ENCODE peak calls at places on chromosomes 3 and 15, in four cellular contexts. One of them, this sample, is unnamed.

GRCh38 chr3:128346562-128346961 is 120.1 kb downstream of the DNAJB8 start:
- DNase-seq in mammary epithelial cell: no peak
- DNase-seq in choroid plexus epithelial cell: no peak
- DNase-seq in stimulated activated CD4-positive, alpha-beta T cell treated with anti-CD3 and anti-CD28 coated beads, Interleukin-12 subunit alpha, Interleukin-12 subunit beta, amount 100 ng/mL, for 48 hours: no peak
- DNase-seq in this sample: no peak

GRCh38 chr15:84934942-84935729 is 46.5 kb upstream of the PDE8A start:
- DNase-seq in mammary epithelial cell: no peak
- DNase-seq in stimulated activated CD4-positive, alpha-beta T cell treated with anti-CD3 and anti-CD28 coated beads, Interleukin-12 subunit alpha, Interleukin-12 subunit beta, amount 100 ng/mL, for 48 hours: no peak
- DNase-seq in choroid plexus epithelial cell: no peak
- DNase-seq in this sample: no peak

GRCh38 chr3:119314821-119315220 is 20.6 kb downstream of the ARHGAP31 start:
- DNase-seq in choroid plexus epithelial cell: no peak
- DNase-seq in stimulated activated CD4-positive, alpha-beta T cell treated with anti-CD3 and anti-CD28 coated beads, Interleukin-12 subunit alpha, Interleukin-12 subunit beta, amount 100 ng/mL, for 48 hours: no peak
- DNase-seq in mammary epithelial cell: no peak
- DNase-seq in this sample: no peak

GRCh38 chr3:94173667-94174434 is 111.0 kb downstream of the NSUN3 start:
- DNase-seq in stimulated activated CD4-positive, alpha-beta T cell treated with anti-CD3 and anti-CD28 coated beads, Interleukin-12 subunit alpha, Interleukin-12 subunit beta, amount 100 ng/mL, for 48 hours: no peak
- DNase-seq in mammary epithelial cell: peak
- DNase-seq in choroid plexus epithelial cell: peak
- DNase-seq in this sample: peak

GRCh38 chr15:43244092-43244491 is 22.6 kb downstream of the TGM5 start:
- DNase-seq in choroid plexus epithelial cell: no peak
- DNase-seq in mammary epithelial cell: no peak
- DNase-seq in stimulated activated CD4-positive, alpha-beta T cell treated with anti-CD3 and anti-CD28 coated beads, Interleukin-12 subunit alpha, Interleukin-12 subunit beta, amount 100 ng/mL, for 48 hours: no peak
- DNase-seq in this sample: no peak

GRCh38 chr3:110568246-110568645 is 503.4 kb upstream of the NECTIN3 start:
- DNase-seq in choroid plexus epithelial cell: peak
- DNase-seq in stimulated activated CD4-positive, alpha-beta T cell treated with anti-CD3 and anti-CD28 coated beads, Interleukin-12 subunit alpha, Interleukin-12 subunit beta, amount 100 ng/mL, for 48 hours: no peak
- DNase-seq in mammary epithelial cell: peak
- DNase-seq in this sample: no peak

GRCh38 chr3:138472141-138472825 is 37.9 kb downstream of the ESYT3 start:
- DNase-seq in mammary epithelial cell: no peak
- DNase-seq in choroid plexus epithelial cell: no peak
- DNase-seq in stimulated activated CD4-positive, alpha-beta T cell treated with anti-CD3 and anti-CD28 coated beads, Interleukin-12 subunit alpha, Interleukin-12 subunit beta, amount 100 ng/mL, for 48 hours: no peak
- DNase-seq in this sample: no peak

GRCh38 chr15:101189341-101189679 is 62.5 kb downstream of the CHSY1 start:
- DNase-seq in choroid plexus epithelial cell: no peak
- DNase-seq in mammary epithelial cell: no peak
- DNase-seq in stimulated activated CD4-positive, alpha-beta T cell treated with anti-CD3 and anti-CD28 coated beads, Interleukin-12 subunit alpha, Interleukin-12 subunit beta, amount 100 ng/mL, for 48 hours: no peak
- DNase-seq in this sample: no peak

GRCh38 chr3:72818092-72818721 is 30.0 kb downstream of the SHQ1 start:
- DNase-seq in mammary epithelial cell: peak
- DNase-seq in choroid plexus epithelial cell: peak
- DNase-seq in stimulated activated CD4-positive, alpha-beta T cell treated with anti-CD3 and anti-CD28 coated beads, Interleukin-12 subunit alpha, Interleukin-12 subunit beta, amount 100 ng/mL, for 48 hours: no peak
- DNase-seq in this sample: peak

GRCh38 chr3:58422756-58423324 is 10.8 kb downstream of the PDHB start:
- DNase-seq in choroid plexus epithelial cell: peak
- DNase-seq in stimulated activated CD4-positive, alpha-beta T cell treated with anti-CD3 and anti-CD28 coated beads, Interleukin-12 subunit alpha, Interleukin-12 subunit beta, amount 100 ng/mL, for 48 hours: no peak
- DNase-seq in mammary epithelial cell: no peak
- DNase-seq in this sample: no peak

GRCh38 chr3:9994086-9994844 is 7.6 kb upstream of the EMC3 start:
- DNase-seq in stimulated activated CD4-positive, alpha-beta T cell treated with anti-CD3 and anti-CD28 coated beads, Interleukin-12 subunit alpha, Interleukin-12 subunit beta, amount 100 ng/mL, for 48 hours: no peak
- DNase-seq in choroid plexus epithelial cell: peak
- DNase-seq in mammary epithelial cell: no peak
- DNase-seq in this sample: no peak

GRCh38 chr3:196440041-196440537 is 7.9 kb upstream of the UBXN7 start:
- DNase-seq in choroid plexus epithelial cell: peak
- DNase-seq in mammary epithelial cell: no peak
- DNase-seq in stimulated activated CD4-positive, alpha-beta T cell treated with anti-CD3 and anti-CD28 coated beads, Interleukin-12 subunit alpha, Interleukin-12 subunit beta, amount 100 ng/mL, for 48 hours: no peak
- DNase-seq in this sample: no peak

GRCh38 chr3:67819447-67819846 is 165.0 kb upstream of the SUCLG2 start:
- DNase-seq in stimulated activated CD4-positive, alpha-beta T cell treated with anti-CD3 and anti-CD28 coated beads, Interleukin-12 subunit alpha, Interleukin-12 subunit beta, amount 100 ng/mL, for 48 hours: no peak
- DNase-seq in mammary epithelial cell: no peak
- DNase-seq in choroid plexus epithelial cell: peak
- DNase-seq in this sample: peak

GRCh38 chr15:80674245-80674614 is 20.9 kb upstream of the ABHD17C start:
- DNase-seq in choroid plexus epithelial cell: peak
- DNase-seq in stimulated activated CD4-positive, alpha-beta T cell treated with anti-CD3 and anti-CD28 coated beads, Interleukin-12 subunit alpha, Interleukin-12 subunit beta, amount 100 ng/mL, for 48 hours: no peak
- DNase-seq in mammary epithelial cell: peak
- DNase-seq in this sample: no peak

GRCh38 chr3:169173231-169173630 is 490.3 kb downstream of the MECOM start:
- DNase-seq in stimulated activated CD4-positive, alpha-beta T cell treated with anti-CD3 and anti-CD28 coated beads, Interleukin-12 subunit alpha, Interleukin-12 subunit beta, amount 100 ng/mL, for 48 hours: no peak
- DNase-seq in mammary epithelial cell: peak
- DNase-seq in choroid plexus epithelial cell: no peak
- DNase-seq in this sample: no peak

GRCh38 chr3:124764746-124765145 is 34.5 kb downstream of the UMPS start:
- DNase-seq in choroid plexus epithelial cell: no peak
- DNase-seq in stimulated activated CD4-positive, alpha-beta T cell treated with anti-CD3 and anti-CD28 coated beads, Interleukin-12 subunit alpha, Interleukin-12 subunit beta, amount 100 ng/mL, for 48 hours: no peak
- DNase-seq in mammary epithelial cell: no peak
- DNase-seq in this sample: peak

GRCh38 chr15:69482686-69483256 is 30.2 kb downstream of the RPLP1 start:
- DNase-seq in mammary epithelial cell: no peak
- DNase-seq in choroid plexus epithelial cell: no peak
- DNase-seq in stimulated activated CD4-positive, alpha-beta T cell treated with anti-CD3 and anti-CD28 coated beads, Interleukin-12 subunit alpha, Interleukin-12 subunit beta, amount 100 ng/mL, for 48 hours: no peak
- DNase-seq in this sample: no peak

GRCh38 chr3:177168431-177168830 is 28.9 kb downstream of the TBL1XR1 start:
- DNase-seq in mammary epithelial cell: no peak
- DNase-seq in choroid plexus epithelial cell: no peak
- DNase-seq in stimulated activated CD4-positive, alpha-beta T cell treated with anti-CD3 and anti-CD28 coated beads, Interleukin-12 subunit alpha, Interleukin-12 subunit beta, amount 100 ng/mL, for 48 hours: no peak
- DNase-seq in this sample: no peak

GRCh38 chr3:125087768-125088391 is 32.1 kb upstream of the HEG1 start:
- DNase-seq in mammary epithelial cell: no peak
- DNase-seq in stimulated activated CD4-positive, alpha-beta T cell treated with anti-CD3 and anti-CD28 coated beads, Interleukin-12 subunit alpha, Interleukin-12 subunit beta, amount 100 ng/mL, for 48 hours: no peak
- DNase-seq in choroid plexus epithelial cell: peak
- DNase-seq in this sample: peak

GRCh38 chr3:2354702-2355101 is 256.0 kb downstream of the CNTN4 start:
- DNase-seq in choroid plexus epithelial cell: peak
- DNase-seq in stimulated activated CD4-positive, alpha-beta T cell treated with anti-CD3 and anti-CD28 coated beads, Interleukin-12 subunit alpha, Interleukin-12 subunit beta, amount 100 ng/mL, for 48 hours: no peak
- DNase-seq in mammary epithelial cell: no peak
- DNase-seq in this sample: no peak

GRCh38 chr15:101133751-101134261 is 118.0 kb downstream of the CHSY1 start:
- DNase-seq in choroid plexus epithelial cell: no peak
- DNase-seq in mammary epithelial cell: no peak
- DNase-seq in stimulated activated CD4-positive, alpha-beta T cell treated with anti-CD3 and anti-CD28 coated beads, Interleukin-12 subunit alpha, Interleukin-12 subunit beta, amount 100 ng/mL, for 48 hours: no peak
- DNase-seq in this sample: no peak

GRCh38 chr3:187941848-187942194 is 196.6 kb upstream of the BCL6 start:
- DNase-seq in stimulated activated CD4-positive, alpha-beta T cell treated with anti-CD3 and anti-CD28 coated beads, Interleukin-12 subunit alpha, Interleukin-12 subunit beta, amount 100 ng/mL, for 48 hours: no peak
- DNase-seq in mammary epithelial cell: no peak
- DNase-seq in choroid plexus epithelial cell: no peak
- DNase-seq in this sample: no peak

GRCh38 chr3:12267380-12268030 is 21.4 kb upstream of the PPARG start:
- DNase-seq in mammary epithelial cell: no peak
- DNase-seq in stimulated activated CD4-positive, alpha-beta T cell treated with anti-CD3 and anti-CD28 coated beads, Interleukin-12 subunit alpha, Interleukin-12 subunit beta, amount 100 ng/mL, for 48 hours: no peak
- DNase-seq in choroid plexus epithelial cell: no peak
- DNase-seq in this sample: no peak

GRCh38 chr3:141083831-141084624 is 32.9 kb downstream of the SPSB4 start:
- DNase-seq in choroid plexus epithelial cell: no peak
- DNase-seq in stimulated activated CD4-positive, alpha-beta T cell treated with anti-CD3 and anti-CD28 coated beads, Interleukin-12 subunit alpha, Interleukin-12 subunit beta, amount 100 ng/mL, for 48 hours: no peak
- DNase-seq in mammary epithelial cell: no peak
- DNase-seq in this sample: no peak

GRCh38 chr3:129615751-129616281 is 9.3 kb upstream of the PLXND1 start:
- DNase-seq in mammary epithelial cell: no peak
- DNase-seq in stimulated activated CD4-positive, alpha-beta T cell treated with anti-CD3 and anti-CD28 coated beads, Interleukin-12 subunit alpha, Interleukin-12 subunit beta, amount 100 ng/mL, for 48 hours: no peak
- DNase-seq in choroid plexus epithelial cell: no peak
- DNase-seq in this sample: no peak

GRCh38 chr3:134242649-134243637 is 7.7 kb downstream of the RYK start:
- DNase-seq in mammary epithelial cell: peak
- DNase-seq in stimulated activated CD4-positive, alpha-beta T cell treated with anti-CD3 and anti-CD28 coated beads, Interleukin-12 subunit alpha, Interleukin-12 subunit beta, amount 100 ng/mL, for 48 hours: no peak
- DNase-seq in choroid plexus epithelial cell: peak
- DNase-seq in this sample: peak

This sample was measured in SK-MEL-5.